ENCODE peak calls at places on chromosomes 12 and 14, in six cellular contexts. Y is upper lobe of right lung, D is thoracic aorta, Q is A549, O is lower lobe of right lung, K is mucosa of descending colon. A is an unnamed sample. For H3K4me1, the result is how much of the 10 kb centered on the place peaks cover.

GRCh38 chr14:67263499-67264149 is 22.4 kb downstream of the PALS1 start:
- ATAC-seq in Y (no peak), D (no peak), Q (no peak), O (no peak), K (no peak), A (no peak)

GRCh38 chr14:24190416-24190815 is 1.8 kb upstream of the IPO4 start:
- ATAC-seq in Y (no peak), D (no peak), Q (no peak), O (no peak), K (no peak), A (no peak)

GRCh38 chr12:20006856-20007255 is 361.5 kb upstream of the PDE3A start:
- ATAC-seq in Y (no peak), D (no peak), Q (no peak), O (no peak), K (no peak), A (no peak)

GRCh38 chr12:59763835-59764234 is 168.0 kb downstream of the SLC16A7 start:
- ATAC-seq in Y (no peak), D (no peak), Q (no peak), O (no peak), K (no peak), A (no peak)

GRCh38 chr12:66697404-66697803 is 18.5 kb upstream of the GRIP1 start:
- ATAC-seq in Y (no peak), D (no peak), Q (no peak), O (no peak), K (no peak), A (no peak)

GRCh38 chr12:66944365-66944764 is 265.5 kb upstream of the GRIP1 start:
- ATAC-seq in Y (no peak), D (no peak), Q (no peak), O (no peak), K (no peak), A (no peak)

GRCh38 chr12:56223571-56224101 is 506 bp upstream of the NABP2 start:
- ATAC-seq in Y (no peak), D (no peak), Q (peak), O (no peak), K (peak), A (no peak)

GRCh38 chr12:62517887-62518286 is 51.3 kb downstream of the MON2 start:
- ATAC-seq in Y (no peak), D (no peak), Q (no peak), O (no peak), K (no peak), A (no peak)

GRCh38 chr12:14422516-14423230 is 57.2 kb downstream of the ATF7IP start:
- ATAC-seq in Y (no peak), D (no peak), Q (no peak), O (no peak), K (no peak), A (no peak)

GRCh38 chr12:113070117-113070906 is 13.8 kb downstream of the DTX1 start:
- ATAC-seq in Y (peak), D (no peak), Q (no peak), O (no peak), K (peak), A (no peak)

GRCh38 chr14:24388474-24389179 is 10.2 kb upstream of the NYNRIN start:
- ATAC-seq in Y (no peak), D (no peak), Q (no peak), O (no peak), K (no peak), A (no peak)

GRCh38 chr14:20604291-20604690 is 13.1 kb upstream of the RNASE12 start:
- ATAC-seq in Y (no peak), D (no peak), Q (no peak), O (no peak), K (no peak), A (no peak)

GRCh38 chr14:91158091-91158790 is 44.4 kb downstream of the DGLUCY start:
- ATAC-seq in Y (peak), D (no peak), Q (no peak), O (peak), K (peak), A (peak)

GRCh38 chr12:51460519-51460918 is 35.9 kb downstream of the SLC4A8 start:
- ATAC-seq in Y (no peak), D (no peak), Q (peak), O (no peak), K (peak), A (no peak)

GRCh38 chr14:91348861-91349465 is 68.7 kb downstream of the CCDC88C start:
- ATAC-seq in Y (peak), D (no peak), Q (no peak), O (peak), K (no peak), A (no peak)

GRCh38 chr14:80608563-80608962 is 333.0 kb downstream of the CEP128 start:
- ATAC-seq in Y (no peak), D (no peak), Q (no peak), O (no peak), K (no peak), A (no peak)

GRCh38 chr14:102645746-102646440 is 53.4 kb downstream of the RCOR1 start:
- ATAC-seq in Y (peak), D (no peak), Q (no peak), O (peak), K (no peak), A (no peak)

GRCh38 chr12:12684375-12685106 is 11.4 kb downstream of the GPR19 start:
- ATAC-seq in Y (peak), D (no peak), Q (peak), O (peak), K (no peak), A (no peak)

GRCh38 chr12:83245156-83245555 is 558.5 kb downstream of the TMTC2 start:
- ATAC-seq in Y (no peak), D (no peak), Q (no peak), O (no peak), K (no peak), A (no peak)

GRCh38 chr12:62793256-62794217 is 141.4 kb downstream of the PPM1H start:
- ATAC-seq in Y (peak), D (peak), Q (peak), O (peak), K (peak), A (peak)

GRCh38 chr14:89264196-89264800 is 152.7 kb downstream of the FOXN3 start:
- ATAC-seq in Y (no peak), D (no peak), Q (no peak), O (no peak), K (no peak), A (no peak)

GRCh38 chr12:67697443-67697842 is 48.9 kb downstream of the DYRK2 start:
- ATAC-seq in Y (no peak), D (no peak), Q (no peak), O (no peak), K (peak), A (no peak)

GRCh38 chr14:92457018-92457565 is 56.5 kb upstream of the RIN3 start:
- ATAC-seq in Y (no peak), D (no peak), Q (peak), O (no peak), K (no peak), A (no peak)

GRCh38 chr14:61591862-61592261 is 103.5 kb upstream of the HIF1A start:
- ATAC-seq in Y (peak), D (no peak), Q (no peak), O (peak), K (peak), A (no peak)

GRCh38 chr14:67424539-67424938 is 12.6 kb upstream of the PLEK2 start:
- ATAC-seq in Y (no peak), D (no peak), Q (no peak), O (no peak), K (no peak), A (no peak)

GRCh38 chr14:103713304-103714062 is 1.8 kb downstream of the XRCC3 start:
- ATAC-seq in Y (no peak), D (no peak), Q (no peak), O (no peak), K (no peak), A (no peak)

GRCh38 chr14:65915125-65915524 is 502.6 kb downstream of the FUT8 start:
- ATAC-seq in Y (no peak), D (no peak), Q (no peak), O (no peak), K (no peak), A (no peak)

GRCh38 chr12:130640496-130640895 is 75.6 kb downstream of the RIMBP2 start:
- ATAC-seq in Y (no peak), D (no peak), Q (no peak), O (no peak), K (no peak), A (no peak)

GRCh38 chr12:113918306-113918705 is 47.8 kb downstream of the RBM19 start:
- ATAC-seq in Y (no peak), D (no peak), Q (no peak), O (no peak), K (no peak), A (no peak)

GRCh38 chr14:36973806-36974442 is 198.5 kb downstream of the SLC25A21 start:
- ATAC-seq in Y (peak), D (peak), Q (peak), O (peak), K (no peak), A (no peak)

GRCh38 chr14:79548836-79549235 is 662.5 kb downstream of the DIO2 start:
- ATAC-seq in Y (no peak), D (no peak), Q (no peak), O (no peak), K (no peak), A (no peak)

GRCh38 chr14:76267322-76268012 is 108.5 kb upstream of the ESRRB start:
- ATAC-seq in Y (peak), D (no peak), Q (no peak), O (peak), K (peak), A (peak)

GRCh38 chr14:74290415-74290814 is 12.3 kb downstream of the ABCD4 start:
- ATAC-seq in Y (no peak), D (no peak), Q (peak), O (no peak), K (no peak), A (no peak)

GRCh38 chr14:52910597-52910996 is 40.3 kb downstream of the FERMT2 start:
- ATAC-seq in Y (no peak), D (no peak), Q (no peak), O (no peak), K (no peak), A (peak)

GRCh38 chr14:90423166-90423565 is 26.3 kb downstream of the CALM1 start:
- ATAC-seq in Y (no peak), D (no peak), Q (no peak), O (no peak), K (no peak), A (no peak)

GRCh38 chr12:80709811-80710726 is 2.6 kb downstream of the MYF6 start:
- ATAC-seq in Y (no peak), D (no peak), Q (peak), O (no peak), K (no peak), A (no peak)

GRCh38 chr12:32134144-32134888 is 27.7 kb downstream of the BICD1 start:
- ATAC-seq in Y (no peak), D (peak), Q (peak), O (peak), K (peak), A (peak)

GRCh38 chr14:100165825-100166520 is 6.5 kb upstream of the DEGS2 start:
- ATAC-seq in Y (no peak), D (no peak), Q (peak), O (peak), K (peak), A (peak)

DNA sequence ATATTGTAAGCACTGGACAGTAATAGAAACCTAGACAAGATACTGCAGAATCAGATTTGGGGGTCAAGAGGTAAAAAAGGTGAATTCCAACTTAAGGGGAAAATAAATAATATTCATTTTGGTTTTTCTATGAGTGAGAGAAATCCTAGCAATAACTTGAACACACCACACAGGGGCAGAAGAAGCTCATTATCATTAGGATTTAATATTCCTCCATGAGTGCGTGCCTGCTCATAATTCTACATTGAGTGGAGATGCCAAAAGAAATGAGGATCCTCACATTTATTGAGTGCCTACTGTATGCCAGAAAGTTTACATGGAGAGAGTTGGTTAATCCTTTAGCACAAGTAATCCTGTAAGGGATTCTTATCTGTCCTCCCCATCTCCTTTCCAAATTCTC is 40.5 kb upstream of the C14orf132 start:
- ATAC-seq in Y (peak), D (no peak), Q (peak), O (peak), K (no peak), A (peak)
- TF ChIP-seq CTCF in Y (peak), D (peak), Q (peak), O (peak), K (no peak), A (peak)

DNA sequence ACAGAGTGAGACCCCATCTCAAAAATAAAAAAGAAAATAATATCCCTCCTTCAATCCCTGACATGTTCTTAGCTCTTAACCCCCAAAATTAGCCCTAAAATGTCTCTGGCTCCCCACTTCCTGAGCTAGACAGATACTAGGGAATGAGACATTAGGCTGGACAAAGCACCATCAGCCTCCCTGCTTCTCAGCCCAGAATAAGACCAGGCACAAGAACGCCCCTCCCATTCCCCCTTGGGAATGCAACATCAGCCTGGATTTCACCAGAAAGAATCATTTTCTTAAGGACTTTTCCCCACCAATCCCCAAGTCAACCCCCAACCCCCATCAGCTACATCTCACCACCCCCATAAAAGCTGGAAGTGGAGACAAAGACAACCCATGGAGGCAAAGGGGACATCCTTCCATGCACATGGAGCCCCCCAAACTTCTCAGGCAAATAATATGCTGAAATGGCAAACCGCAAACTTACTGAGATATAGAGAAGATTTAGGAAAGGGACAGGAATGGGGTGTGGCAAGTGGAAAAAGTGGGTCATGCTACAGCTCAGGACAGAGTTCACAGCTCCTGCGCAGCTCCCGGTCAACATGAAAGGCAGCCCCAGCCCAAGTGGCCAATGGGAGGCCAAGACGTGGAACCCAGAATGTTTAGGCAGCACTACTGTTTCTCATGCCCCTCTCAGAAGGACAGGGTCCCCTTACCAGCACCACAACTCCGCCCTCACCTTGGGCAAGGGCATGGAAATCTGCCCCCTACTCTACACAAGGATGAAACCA is 2.7 kb downstream of the CHD4 start:
- ATAC-seq in Y (no peak), D (no peak), Q (no peak), O (no peak), K (no peak), A (no peak)
- H3K4me3 ChIP-seq in Y (peak), D (peak), Q (peak), O (peak), K (no peak), A (peak)

GRCh38 chr12:108691995-108692808 is 39.1 kb downstream of the CORO1C start:
- ATAC-seq in Y (peak), D (no peak), Q (peak), O (peak), K (peak), A (no peak)

GRCh38 chr12:108693186-108693585 is 38.1 kb downstream of the CORO1C start:
- ATAC-seq in Y (no peak), D (no peak), Q (no peak), O (no peak), K (no peak), A (no peak)

GRCh38 chr12:108694812-108695278 is 36.5 kb downstream of the CORO1C start:
- ATAC-seq in Y (no peak), D (no peak), Q (no peak), O (no peak), K (no peak), A (no peak)

GRCh38 chr12:108691154-108691994 is 39.9 kb downstream of the CORO1C start:
- ATAC-seq in Y (peak), D (peak), Q (peak), O (peak), K (peak), A (peak)

DNA sequence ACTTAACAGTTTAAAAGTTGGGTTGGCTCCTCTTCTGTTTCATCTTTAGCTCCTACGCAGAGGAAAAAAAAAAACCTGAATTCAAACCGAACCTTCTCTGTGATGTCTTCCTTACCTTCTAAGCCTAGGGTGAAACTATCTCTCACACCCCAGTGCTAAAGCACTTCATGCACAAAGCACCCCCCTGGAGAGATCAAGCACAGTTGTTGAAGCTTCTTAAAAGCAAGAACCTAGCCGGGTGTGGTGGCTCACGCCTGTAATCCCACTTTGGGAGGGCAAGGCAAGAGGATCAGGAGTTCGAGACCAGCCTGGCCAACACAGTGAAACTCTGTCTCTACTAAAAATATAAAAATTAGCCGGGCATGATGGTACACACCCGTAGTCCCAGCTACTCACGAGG is 37.5 kb downstream of the CORO1C start:
- ATAC-seq in Y (no peak), D (no peak), Q (no peak), O (no peak), K (no peak), A (no peak)
- H3K4me1 ChIP-seq in Y (half or more), D (half or more), Q (half or more), O (half or more), K (under half), A (half or more)

GRCh38 chr12:76035045-76035444 is 3.5 kb upstream of the PHLDA1 start:
- ATAC-seq in Y (no peak), D (no peak), Q (no peak), O (no peak), K (no peak), A (no peak)
- TF ChIP-seq CTCF in Y (no peak), D (no peak), Q (no peak), O (no peak), K (no peak), A (no peak)

GRCh38 chr12:76554411-76555225 is 5.0 kb downstream of the OSBPL8 start:
- ATAC-seq in Y (no peak), D (no peak), Q (no peak), O (no peak), K (no peak), A (no peak)
- H3K4me3 ChIP-seq in Y (no peak), D (no peak), Q (no peak), O (no peak), K (no peak), A (no peak)

GRCh38 chr12:47818701-47819543 is 781 bp downstream of the HDAC7 start:
- ATAC-seq in Y (peak), D (no peak), Q (peak), O (peak), K (peak), A (peak)

GRCh38 chr12:47820631-47821345 is 1.1 kb upstream of the HDAC7 start:
- ATAC-seq in Y (peak), D (peak), Q (peak), O (peak), K (peak), A (peak)

GRCh38 chr12:47818382-47818700 is 1.4 kb downstream of the HDAC7 start:
- ATAC-seq in Y (no peak), D (no peak), Q (peak), O (no peak), K (no peak), A (no peak)

GRCh38 chr12:47819902-47820630 is at the start of gene HDAC7:
- ATAC-seq in Y (peak), D (peak), Q (peak), O (peak), K (peak), A (peak)

GRCh38 chr12:47819544-47819901 is 180 bp downstream of the HDAC7 start:
- ATAC-seq in Y (peak), D (no peak), Q (peak), O (peak), K (peak), A (peak)
- H3K4me1 ChIP-seq in Y (half or more), D (half or more), Q (half or more), O (half or more), K (under half), A (under half)